ENCODE peak calls at places on chromosomes 13 and 19, in six cellular contexts. D, N, S, F, V and U are unnamed samples.
A peak's percentile ranks its signal among the peaks of the same experiment; 100 is the strongest.

GRCh38 chr19:2627319-2627829 is 75.1 kb downstream of the GNG7 start:
- DNase-seq in F (peak; percentile 68), V (peak; percentile 92), S (peak; percentile 78), D (peak; percentile 89), N (no peak), U (peak; percentile 69)

GRCh38 chr13:62162860-62163259 is 747.2 kb upstream of the PCDH20 start:
- DNase-seq in N (no peak), V (no peak), D (no peak), S (no peak), F (no peak), U (no peak)

GRCh38 chr13:81017525-81018152 is 676.7 kb upstream of the SPRY2 start:
- DNase-seq in F (no peak), S (no peak), D (no peak), N (peak; percentile 70), V (peak; percentile 75), U (no peak)

GRCh38 chr19:28530406-28531035 is 682.4 kb downstream of the UQCRFS1 start:
- DNase-seq in F (no peak), D (no peak), N (no peak), S (no peak), V (no peak), U (no peak)

GRCh38 chr13:49225358-49226042 is 5.4 kb downstream of the MLNR start:
- DNase-seq in N (no peak), S (no peak), D (no peak), F (no peak), V (peak; percentile 43), U (no peak)

GRCh38 chr13:24208314-24208713 is 47.8 kb downstream of the SPATA13 start:
- DNase-seq in F (no peak), V (peak; percentile 79), N (no peak), S (no peak), D (no peak), U (no peak)

GRCh38 chr19:4913996-4914735 is 4.9 kb downstream of the UHRF1 start:
- DNase-seq in D (no peak), F (no peak), V (no peak), N (no peak), S (no peak), U (no peak)

GRCh38 chr13:71861769-71862168 is 5.2 kb downstream of the DACH1 start:
- DNase-seq in F (no peak), N (no peak), D (no peak), V (no peak), S (no peak), U (no peak)

GRCh38 chr13:76389321-76389720 is 496.9 kb downstream of the KCTD12 start:
- DNase-seq in S (no peak), F (no peak), V (no peak), N (no peak), D (no peak), U (no peak)

GRCh38 chr13:80783926-80784325 is 443.0 kb upstream of the SPRY2 start:
- DNase-seq in N (peak; percentile 34), D (no peak), F (no peak), S (no peak), V (peak; percentile 83), U (no peak)

GRCh38 chr19:43625918-43626579 is 6.6 kb upstream of the ZNF428 start:
- DNase-seq in V (peak; percentile 21), D (no peak), N (peak; percentile 26), S (no peak), F (no peak), U (peak; percentile 33)

GRCh38 chr19:40255619-40256166 is 29.2 kb upstream of the CCNP start:
- DNase-seq in V (no peak), D (no peak), N (no peak), F (no peak), S (no peak), U (no peak)

GRCh38 chr13:48019796-48020195 is 17.7 kb upstream of the NUDT15 start:
- DNase-seq in S (no peak), F (no peak), D (no peak), V (no peak), N (no peak), U (no peak)

GRCh38 chr13:31069808-31070544 is 91.7 kb downstream of the HSPH1 start:
- DNase-seq in N (no peak), D (no peak), S (no peak), F (no peak), V (no peak), U (no peak)

GRCh38 chr13:94110011-94110410 is 369.5 kb downstream of the DCT start:
- DNase-seq in D (no peak), N (no peak), F (no peak), S (no peak), V (no peak), U (no peak)

GRCh38 chr19:39406656-39407393 is at the start of gene ZFP36:
- DNase-seq in S (peak; percentile 92), D (peak; percentile 95), N (peak; percentile 89), F (peak; percentile 83), V (peak; percentile 95), U (peak; percentile 92)

GRCh38 chr19:16306728-16307402 is 17.8 kb upstream of the KLF2 start:
- DNase-seq in N (no peak), F (no peak), D (no peak), V (no peak), S (no peak), U (no peak)
- TF ChIP-seq CTCF in N (no peak), F (no peak), D (no peak), V (no peak), S (no peak), U (no peak)

DNA sequence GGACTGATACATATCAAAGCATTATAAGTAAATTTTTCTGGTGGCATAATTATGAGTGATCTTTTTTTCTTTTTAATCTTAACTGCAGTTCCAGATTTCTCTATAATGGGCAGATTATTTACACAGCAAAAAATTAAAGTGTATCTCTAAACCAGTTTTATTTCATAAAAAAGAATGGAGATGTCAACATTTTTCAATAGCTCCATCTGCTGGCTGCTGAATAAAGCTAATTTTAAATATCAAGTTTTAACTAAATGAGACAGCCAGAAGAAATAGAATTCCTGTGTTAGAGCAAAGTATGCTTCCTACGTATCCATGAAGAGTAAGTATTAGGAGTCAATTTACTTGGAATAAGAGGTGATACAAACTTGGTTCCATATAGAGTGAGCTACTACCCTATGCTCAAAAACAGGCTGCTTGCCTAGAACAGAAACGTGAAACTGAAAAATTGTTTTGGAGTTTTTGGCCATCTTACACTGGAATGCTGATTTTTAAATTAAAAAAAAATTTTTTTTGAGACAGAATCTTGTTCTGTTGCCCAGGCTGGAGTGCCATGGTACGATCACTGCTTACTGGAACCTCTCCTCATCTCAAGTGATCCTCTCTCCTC is 5.0 kb upstream of the PDS5B start:
- DNase-seq in F (no peak), D (no peak), V (peak; percentile 67), N (peak; percentile 8), S (no peak), U (no peak)
- TF ChIP-seq CTCF in F (no peak), D (peak; percentile 62), V (peak; percentile 50), N (peak; percentile 63), S (peak; percentile 29), U (peak; percentile 13)

GRCh38 chr13:82330499-82330898 is 1551.8 kb downstream of the SLITRK1 start:
- DNase-seq in V (peak; percentile 25), S (no peak), N (no peak), F (no peak), D (no peak), U (no peak)
- TF ChIP-seq CTCF in V (peak; percentile 46), S (no peak), N (peak; percentile 61), F (no peak), D (peak; percentile 40), U (no peak)

GRCh38 chr19:17293605-17294004 is 9.6 kb downstream of the ABHD8 start:
- DNase-seq in F (no peak), N (no peak), V (no peak), D (no peak), S (no peak), U (no peak)

GRCh38 chr19:17292301-17293074 is 10.7 kb downstream of the ABHD8 start:
- DNase-seq in V (peak; percentile 92), F (peak; percentile 90), D (peak; percentile 81), S (peak; percentile 68), N (peak; percentile 92), U (peak; percentile 87)

GRCh38 chr19:17296976-17297375 is 6.2 kb downstream of the ABHD8 start:
- DNase-seq in F (no peak), S (no peak), N (no peak), D (no peak), V (no peak), U (no peak)

GRCh38 chr19:17294051-17294891 is 9.0 kb downstream of the ABHD8 start:
- DNase-seq in D (peak; percentile 77), F (peak; percentile 36), S (no peak), N (peak; percentile 48), V (no peak), U (peak; percentile 50)

GRCh38 chr19:17296278-17296677 is 6.9 kb downstream of the ABHD8 start:
- DNase-seq in F (no peak), V (no peak), N (no peak), D (no peak), S (no peak), U (peak; percentile 27)
- TF ChIP-seq CTCF in F (no peak), V (no peak), N (no peak), D (no peak), S (no peak), U (no peak)

GRCh38 chr13:101049166-101049850 is 367.0 kb downstream of the NALCN start:
- DNase-seq in F (no peak), V (no peak), N (no peak), D (no peak), S (no peak), U (no peak)
- TF ChIP-seq CTCF in F (no peak), V (no peak), N (no peak), D (no peak), S (no peak), U (no peak)

GRCh38 chr19:49579193-49579592 is 1.2 kb downstream of the NOSIP start:
- DNase-seq in N (no peak), F (no peak), S (no peak), V (no peak), D (no peak), U (no peak)

GRCh38 chr19:49583239-49583638 is 2.1 kb downstream of the PRRG2 start:
- DNase-seq in F (no peak), D (no peak), V (no peak), S (no peak), N (no peak), U (no peak)

GRCh38 chr19:49579947-49580263 is 451 bp downstream of the NOSIP start:
- DNase-seq in D (no peak), V (no peak), F (no peak), N (no peak), S (no peak), U (no peak)

GRCh38 chr19:49581007-49581508 is at the start of gene PRRG2:
- DNase-seq in F (no peak), D (peak; percentile 78), S (peak; percentile 57), V (no peak), N (no peak), U (peak; percentile 65)

GRCh38 chr19:49580264-49581006 is at the start of gene NOSIP:
- DNase-seq in F (peak; percentile 87), V (peak; percentile 98), N (peak; percentile 98), S (peak; percentile 96), D (peak; percentile 96), U (peak; percentile 97)
- TF ChIP-seq CTCF in F (no peak), V (no peak), N (no peak), S (no peak), D (no peak), U (no peak)